ENCODE peak calls at places on chromosomes 7 and 10, in ten cellular contexts. One of them, this sample, is unnamed.
A peak's percentile ranks its signal among the peaks of the same experiment; 100 is the strongest.

GRCh38 chr7:42700376-42701327 is 211.2 kb downstream of the C7orf25 start:
- DNase-seq in SK-N-SH: no peak
- DNase-seq in CD8-positive, alpha-beta T cell: no peak
- DNase-seq in sigmoid colon: no peak
- DNase-seq in endodermal cell: no peak
- DNase-seq in A549: no peak
- DNase-seq in transverse colon: no peak
- DNase-seq in PC-3: no peak
- DNase-seq in fibroblast of lung: peak; percentile 82
- DNase-seq in prostate gland: no peak
- DNase-seq in this sample: no peak

GRCh38 chr7:151060416-151061234 is 1.2 kb downstream of the SLC4A2 start:
- DNase-seq in SK-N-SH: peak; percentile 80
- DNase-seq in CD8-positive, alpha-beta T cell: no peak
- DNase-seq in sigmoid colon: peak; percentile 82
- DNase-seq in endodermal cell: peak; percentile 60
- DNase-seq in A549: peak; percentile 79
- DNase-seq in transverse colon: peak; percentile 58
- DNase-seq in PC-3: peak; percentile 60
- DNase-seq in fibroblast of lung: no peak
- DNase-seq in prostate gland: no peak
- DNase-seq in this sample: peak; percentile 75

GRCh38 chr7:10632707-10633106 is 341.0 kb upstream of the PHF14 start:
- DNase-seq in SK-N-SH: no peak
- DNase-seq in CD8-positive, alpha-beta T cell: no peak
- DNase-seq in sigmoid colon: no peak
- DNase-seq in endodermal cell: no peak
- DNase-seq in A549: no peak
- DNase-seq in transverse colon: no peak
- DNase-seq in PC-3: no peak
- DNase-seq in fibroblast of lung: no peak
- DNase-seq in prostate gland: no peak
- DNase-seq in this sample: no peak

GRCh38 chr7:94003446-94004023 is 620 bp downstream of the BET1 start:
- DNase-seq in SK-N-SH: no peak
- DNase-seq in CD8-positive, alpha-beta T cell: no peak
- DNase-seq in sigmoid colon: no peak
- DNase-seq in endodermal cell: peak; percentile 49
- DNase-seq in A549: peak; percentile 46
- DNase-seq in transverse colon: no peak
- DNase-seq in PC-3: peak; percentile 26
- DNase-seq in fibroblast of lung: no peak
- DNase-seq in prostate gland: no peak
- DNase-seq in this sample: no peak

GRCh38 chr10:15455456-15455855 is 84.4 kb upstream of the FAM171A1 start:
- DNase-seq in SK-N-SH: no peak
- DNase-seq in CD8-positive, alpha-beta T cell: no peak
- DNase-seq in sigmoid colon: no peak
- DNase-seq in endodermal cell: no peak
- DNase-seq in A549: no peak
- DNase-seq in transverse colon: no peak
- DNase-seq in PC-3: no peak
- DNase-seq in fibroblast of lung: no peak
- DNase-seq in prostate gland: no peak
- DNase-seq in this sample: no peak

GRCh38 chr10:101611506-101611905 is 23.4 kb downstream of the DPCD start:
- DNase-seq in SK-N-SH: no peak
- DNase-seq in CD8-positive, alpha-beta T cell: no peak
- DNase-seq in sigmoid colon: peak; percentile 60
- DNase-seq in endodermal cell: no peak
- DNase-seq in A549: no peak
- DNase-seq in transverse colon: no peak
- DNase-seq in PC-3: no peak
- DNase-seq in fibroblast of lung: peak; percentile 8
- DNase-seq in prostate gland: no peak
- DNase-seq in this sample: no peak

GRCh38 chr10:60099998-60100747 is 193.8 kb upstream of the CCDC6 start:
- DNase-seq in SK-N-SH: peak; percentile 37
- DNase-seq in CD8-positive, alpha-beta T cell: no peak
- DNase-seq in sigmoid colon: no peak
- DNase-seq in endodermal cell: no peak
- DNase-seq in A549: peak; percentile 24
- DNase-seq in transverse colon: no peak
- DNase-seq in PC-3: peak; percentile 88
- DNase-seq in fibroblast of lung: peak; percentile 78
- DNase-seq in prostate gland: no peak
- DNase-seq in this sample: no peak

GRCh38 chr7:106348231-106348630 is 63.4 kb upstream of the NAMPT start:
- DNase-seq in SK-N-SH: no peak
- DNase-seq in CD8-positive, alpha-beta T cell: no peak
- DNase-seq in sigmoid colon: no peak
- DNase-seq in endodermal cell: no peak
- DNase-seq in A549: no peak
- DNase-seq in transverse colon: no peak
- DNase-seq in PC-3: no peak
- DNase-seq in fibroblast of lung: no peak
- DNase-seq in prostate gland: no peak
- DNase-seq in this sample: no peak

GRCh38 chr7:111018960-111019835 is 71.7 kb upstream of the LRRN3 start:
- DNase-seq in SK-N-SH: no peak
- DNase-seq in CD8-positive, alpha-beta T cell: no peak
- DNase-seq in sigmoid colon: no peak
- DNase-seq in endodermal cell: peak; percentile 60
- DNase-seq in A549: no peak
- DNase-seq in transverse colon: peak; percentile 9
- DNase-seq in PC-3: peak; percentile 21
- DNase-seq in fibroblast of lung: no peak
- DNase-seq in prostate gland: no peak
- DNase-seq in this sample: no peak

GRCh38 chr10:109417803-109418202 is 505.5 kb downstream of the XPNPEP1 start:
- DNase-seq in SK-N-SH: no peak
- DNase-seq in CD8-positive, alpha-beta T cell: no peak
- DNase-seq in sigmoid colon: no peak
- DNase-seq in endodermal cell: no peak
- DNase-seq in A549: no peak
- DNase-seq in transverse colon: no peak
- DNase-seq in PC-3: no peak
- DNase-seq in fibroblast of lung: no peak
- DNase-seq in prostate gland: no peak
- DNase-seq in this sample: no peak

GRCh38 chr7:16430133-16430532 is 8.8 kb upstream of the CRPPA start:
- DNase-seq in SK-N-SH: no peak
- DNase-seq in CD8-positive, alpha-beta T cell: no peak
- DNase-seq in sigmoid colon: no peak
- DNase-seq in endodermal cell: no peak
- DNase-seq in A549: no peak
- DNase-seq in transverse colon: no peak
- DNase-seq in PC-3: peak; percentile 48
- DNase-seq in fibroblast of lung: no peak
- DNase-seq in prostate gland: no peak
- DNase-seq in this sample: no peak

GRCh38 chr7:56175086-56175760 is 59.0 kb upstream of the NUPR2 start:
- DNase-seq in SK-N-SH: peak; percentile 79
- DNase-seq in CD8-positive, alpha-beta T cell: no peak
- DNase-seq in sigmoid colon: peak; percentile 68
- DNase-seq in endodermal cell: no peak
- DNase-seq in A549: no peak
- DNase-seq in transverse colon: peak; percentile 11
- DNase-seq in PC-3: no peak
- DNase-seq in fibroblast of lung: no peak
- DNase-seq in prostate gland: no peak
- DNase-seq in this sample: peak; percentile 78

GRCh38 chr7:81301815-81302214 is 383.0 kb upstream of the SEMA3C start:
- DNase-seq in SK-N-SH: no peak
- DNase-seq in CD8-positive, alpha-beta T cell: no peak
- DNase-seq in sigmoid colon: no peak
- DNase-seq in endodermal cell: no peak
- DNase-seq in A549: no peak
- DNase-seq in transverse colon: peak; percentile 63
- DNase-seq in PC-3: no peak
- DNase-seq in fibroblast of lung: no peak
- DNase-seq in prostate gland: no peak
- DNase-seq in this sample: no peak

GRCh38 chr7:78039791-78040776 is 241.5 kb downstream of the PHTF2 start:
- DNase-seq in SK-N-SH: no peak
- DNase-seq in CD8-positive, alpha-beta T cell: peak; percentile 72
- DNase-seq in sigmoid colon: peak; percentile 68
- DNase-seq in endodermal cell: peak; percentile 89
- DNase-seq in A549: peak; percentile 38
- DNase-seq in transverse colon: peak; percentile 23
- DNase-seq in PC-3: no peak
- DNase-seq in fibroblast of lung: peak; percentile 11
- DNase-seq in prostate gland: no peak
- DNase-seq in this sample: no peak

GRCh38 chr7:127792528-127793342 is 140.7 kb downstream of the SND1 start:
- DNase-seq in SK-N-SH: no peak
- DNase-seq in CD8-positive, alpha-beta T cell: no peak
- DNase-seq in sigmoid colon: no peak
- DNase-seq in endodermal cell: peak; percentile 94
- DNase-seq in A549: peak; percentile 19
- DNase-seq in transverse colon: peak; percentile 20
- DNase-seq in PC-3: peak; percentile 48
- DNase-seq in fibroblast of lung: no peak
- DNase-seq in prostate gland: no peak
- DNase-seq in this sample: no peak

GRCh38 chr7:115274-115911 is 77.0 kb upstream of the FAM20C start:
- DNase-seq in SK-N-SH: no peak
- DNase-seq in CD8-positive, alpha-beta T cell: no peak
- DNase-seq in sigmoid colon: peak; percentile 66
- DNase-seq in endodermal cell: peak; percentile 6
- DNase-seq in A549: no peak
- DNase-seq in transverse colon: no peak
- DNase-seq in PC-3: no peak
- DNase-seq in fibroblast of lung: peak; percentile 87
- DNase-seq in prostate gland: no peak
- DNase-seq in this sample: no peak

GRCh38 chr7:13044309-13044708 is 356.9 kb downstream of the ARL4A start:
- DNase-seq in SK-N-SH: no peak
- DNase-seq in CD8-positive, alpha-beta T cell: no peak
- DNase-seq in sigmoid colon: no peak
- DNase-seq in endodermal cell: no peak
- DNase-seq in A549: no peak
- DNase-seq in transverse colon: no peak
- DNase-seq in PC-3: peak; percentile 27
- DNase-seq in fibroblast of lung: no peak
- DNase-seq in prostate gland: no peak
- DNase-seq in this sample: no peak

GRCh38 chr10:6201511-6201975 is 1.2 kb upstream of the PFKFB3 start:
- DNase-seq in SK-N-SH: peak; percentile 85
- DNase-seq in CD8-positive, alpha-beta T cell: peak; percentile 88
- DNase-seq in sigmoid colon: peak; percentile 89
- DNase-seq in endodermal cell: peak; percentile 84
- DNase-seq in A549: peak; percentile 69
- DNase-seq in transverse colon: peak; percentile 80
- DNase-seq in PC-3: peak; percentile 67
- DNase-seq in fibroblast of lung: peak; percentile 44
- DNase-seq in prostate gland: peak; percentile 65
- DNase-seq in this sample: peak; percentile 58

GRCh38 chr10:28540145-28540544 is 7.2 kb downstream of the WAC start:
- DNase-seq in SK-N-SH: no peak
- DNase-seq in CD8-positive, alpha-beta T cell: no peak
- DNase-seq in sigmoid colon: no peak
- DNase-seq in endodermal cell: no peak
- DNase-seq in A549: no peak
- DNase-seq in transverse colon: no peak
- DNase-seq in PC-3: no peak
- DNase-seq in fibroblast of lung: no peak
- DNase-seq in prostate gland: no peak
- DNase-seq in this sample: no peak

DNA sequence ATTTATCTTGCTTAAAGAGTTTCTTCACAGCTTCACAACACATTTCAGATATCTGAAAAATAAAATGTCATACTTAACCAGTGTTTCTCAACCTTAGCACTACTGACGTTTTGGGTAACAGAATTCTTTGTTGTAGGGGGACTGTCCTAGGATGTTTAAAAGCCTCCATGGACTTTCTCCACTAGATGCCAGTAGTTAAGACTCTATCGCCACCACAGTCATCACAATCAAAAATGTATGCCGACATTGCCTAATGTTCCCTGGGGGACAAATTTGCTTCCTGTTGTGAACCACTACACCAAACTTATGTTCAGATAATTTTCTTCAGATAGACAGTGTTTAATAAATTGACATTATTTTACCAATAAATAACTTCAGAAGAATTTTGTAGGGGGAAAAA is 13.4 kb downstream of the NOC3L start:
- DNase-seq in SK-N-SH: no peak
- DNase-seq in CD8-positive, alpha-beta T cell: no peak
- DNase-seq in sigmoid colon: no peak
- DNase-seq in endodermal cell: no peak
- DNase-seq in A549: no peak
- DNase-seq in transverse colon: no peak
- DNase-seq in PC-3: no peak
- DNase-seq in fibroblast of lung: no peak
- DNase-seq in prostate gland: no peak
- DNase-seq in this sample: no peak
- TF ChIP-seq CTCF in SK-N-SH: no peak
- TF ChIP-seq CTCF in CD8-positive, alpha-beta T cell: no peak
- TF ChIP-seq CTCF in sigmoid colon: no peak
- TF ChIP-seq CTCF in endodermal cell: peak; percentile 39
- TF ChIP-seq CTCF in A549: peak; percentile 11
- TF ChIP-seq CTCF in transverse colon: no peak
- TF ChIP-seq CTCF in PC-3: no peak
- TF ChIP-seq CTCF in fibroblast of lung: no peak
- TF ChIP-seq CTCF in prostate gland: no peak
- TF ChIP-seq CTCF in this sample: no peak

GRCh38 chr7:17598305-17598704 is 299.9 kb downstream of the AHR start:
- DNase-seq in SK-N-SH: no peak
- DNase-seq in CD8-positive, alpha-beta T cell: no peak
- DNase-seq in sigmoid colon: no peak
- DNase-seq in endodermal cell: no peak
- DNase-seq in A549: no peak
- DNase-seq in transverse colon: no peak
- DNase-seq in PC-3: peak; percentile 23
- DNase-seq in fibroblast of lung: no peak
- DNase-seq in prostate gland: no peak
- DNase-seq in this sample: no peak
- H3K4me1 ChIP-seq in SK-N-SH: no peaks in the 10 kb centered on the region
- H3K4me1 ChIP-seq in CD8-positive, alpha-beta T cell: no peaks in the 10 kb centered on the region
- H3K4me1 ChIP-seq in sigmoid colon: no peaks in the 10 kb centered on the region
- H3K4me1 ChIP-seq in endodermal cell: no peaks in the 10 kb centered on the region
- H3K4me1 ChIP-seq in A549: peaks cover 32% of the 10 kb centered on the region
- H3K4me1 ChIP-seq in transverse colon: no peaks in the 10 kb centered on the region
- H3K4me1 ChIP-seq in PC-3: peaks cover 42% of the 10 kb centered on the region
- H3K4me1 ChIP-seq in fibroblast of lung: peaks cover 3% of the 10 kb centered on the region
- H3K4me1 ChIP-seq in prostate gland: no peaks in the 10 kb centered on the region
- H3K4me1 ChIP-seq in this sample: no peaks in the 10 kb centered on the region

GRCh38 chr10:123245264-123245663 is 91.1 kb downstream of the BUB3 start:
- DNase-seq in SK-N-SH: no peak
- DNase-seq in CD8-positive, alpha-beta T cell: no peak
- DNase-seq in sigmoid colon: no peak
- DNase-seq in endodermal cell: peak; percentile 67
- DNase-seq in A549: no peak
- DNase-seq in transverse colon: no peak
- DNase-seq in PC-3: no peak
- DNase-seq in fibroblast of lung: no peak
- DNase-seq in prostate gland: no peak
- DNase-seq in this sample: no peak
- TF ChIP-seq CTCF in SK-N-SH: no peak
- TF ChIP-seq CTCF in CD8-positive, alpha-beta T cell: no peak
- TF ChIP-seq CTCF in sigmoid colon: no peak
- TF ChIP-seq CTCF in endodermal cell: peak; percentile 61
- TF ChIP-seq CTCF in A549: no peak
- TF ChIP-seq CTCF in transverse colon: no peak
- TF ChIP-seq CTCF in PC-3: peak; percentile 20
- TF ChIP-seq CTCF in fibroblast of lung: no peak
- TF ChIP-seq CTCF in prostate gland: no peak
- TF ChIP-seq CTCF in this sample: no peak

GRCh38 chr10:7481382-7481765 is 70.5 kb upstream of the SFMBT2 start:
- DNase-seq in SK-N-SH: no peak
- DNase-seq in CD8-positive, alpha-beta T cell: no peak
- DNase-seq in sigmoid colon: no peak
- DNase-seq in endodermal cell: no peak
- DNase-seq in A549: no peak
- DNase-seq in transverse colon: no peak
- DNase-seq in PC-3: no peak
- DNase-seq in fibroblast of lung: no peak
- DNase-seq in prostate gland: no peak
- DNase-seq in this sample: no peak
- H3K4me1 ChIP-seq in SK-N-SH: no peaks in the 10 kb centered on the region
- H3K4me1 ChIP-seq in CD8-positive, alpha-beta T cell: peaks cover 77% of the 10 kb centered on the region
- H3K4me1 ChIP-seq in sigmoid colon: no peaks in the 10 kb centered on the region
- H3K4me1 ChIP-seq in endodermal cell: peaks cover 11% of the 10 kb centered on the region
- H3K4me1 ChIP-seq in A549: no peaks in the 10 kb centered on the region
- H3K4me1 ChIP-seq in transverse colon: no peaks in the 10 kb centered on the region
- H3K4me1 ChIP-seq in PC-3: no peaks in the 10 kb centered on the region
- H3K4me1 ChIP-seq in fibroblast of lung: no peaks in the 10 kb centered on the region
- H3K4me1 ChIP-seq in prostate gland: no peaks in the 10 kb centered on the region
- H3K4me1 ChIP-seq in this sample: no peaks in the 10 kb centered on the region

This sample was measured in thyroid gland.